ENCODE peak calls at places on chromosome 1, in seven cellular contexts. One of them, this sample, is unnamed.
A peak's percentile ranks its signal among the peaks of the same experiment; 100 is the strongest.

GRCh38 chr1:145918992-145919939 is 749 bp upstream of the PEX11B start:
- DNase-seq in thoracic aorta: no peak
- DNase-seq in dorsolateral prefrontal cortex: peak; percentile 67
- DNase-seq in transverse colon: peak; percentile 72
- DNase-seq in pancreas: peak; percentile 59
- DNase-seq in tibial artery: peak; percentile 65
- DNase-seq in astrocyte of the spinal cord: peak; percentile 52
- DNase-seq in this sample: peak; percentile 31

GRCh38 chr1:194043984-194044755 is 857.8 kb upstream of the B3GALT2 start:
- DNase-seq in tibial artery: no peak
- DNase-seq in thoracic aorta: no peak
- DNase-seq in transverse colon: no peak
- DNase-seq in pancreas: no peak
- DNase-seq in astrocyte of the spinal cord: peak; percentile 28
- DNase-seq in dorsolateral prefrontal cortex: no peak
- DNase-seq in this sample: no peak

GRCh38 chr1:152924191-152924590 is 15.8 kb downstream of the IVL start:
- DNase-seq in astrocyte of the spinal cord: no peak
- DNase-seq in tibial artery: no peak
- DNase-seq in transverse colon: no peak
- DNase-seq in thoracic aorta: no peak
- DNase-seq in dorsolateral prefrontal cortex: no peak
- DNase-seq in pancreas: no peak
- DNase-seq in this sample: no peak

GRCh38 chr1:50251592-50252165 is 143.0 kb downstream of the ELAVL4 start:
- DNase-seq in thoracic aorta: no peak
- DNase-seq in dorsolateral prefrontal cortex: no peak
- DNase-seq in astrocyte of the spinal cord: no peak
- DNase-seq in tibial artery: no peak
- DNase-seq in transverse colon: no peak
- DNase-seq in pancreas: peak; percentile 6
- DNase-seq in this sample: no peak

GRCh38 chr1:173669491-173669941 is at the start of gene ANKRD45:
- DNase-seq in astrocyte of the spinal cord: peak; percentile 54
- DNase-seq in pancreas: peak; percentile 11
- DNase-seq in thoracic aorta: no peak
- DNase-seq in transverse colon: no peak
- DNase-seq in tibial artery: no peak
- DNase-seq in dorsolateral prefrontal cortex: peak; percentile 15
- DNase-seq in this sample: no peak

GRCh38 chr1:170685166-170685565 is 21.2 kb downstream of the PRRX1 start:
- DNase-seq in tibial artery: no peak
- DNase-seq in transverse colon: no peak
- DNase-seq in dorsolateral prefrontal cortex: no peak
- DNase-seq in thoracic aorta: no peak
- DNase-seq in astrocyte of the spinal cord: peak; percentile 74
- DNase-seq in pancreas: no peak
- DNase-seq in this sample: no peak

GRCh38 chr1:3094863-3095780 is 26.1 kb downstream of the PRDM16 start:
- DNase-seq in transverse colon: no peak
- DNase-seq in astrocyte of the spinal cord: no peak
- DNase-seq in pancreas: no peak
- DNase-seq in dorsolateral prefrontal cortex: no peak
- DNase-seq in tibial artery: no peak
- DNase-seq in thoracic aorta: no peak
- DNase-seq in this sample: no peak

GRCh38 chr1:3012511-3013291 is 8.6 kb upstream of the ACTRT2 start:
- DNase-seq in tibial artery: peak; percentile 47
- DNase-seq in pancreas: peak; percentile 54
- DNase-seq in thoracic aorta: no peak
- DNase-seq in transverse colon: peak; percentile 43
- DNase-seq in astrocyte of the spinal cord: peak; percentile 3
- DNase-seq in dorsolateral prefrontal cortex: peak; percentile 22
- DNase-seq in this sample: no peak

GRCh38 chr1:71049951-71050598 is 2.5 kb upstream of the PTGER3 start:
- DNase-seq in astrocyte of the spinal cord: peak; percentile 74
- DNase-seq in transverse colon: no peak
- DNase-seq in dorsolateral prefrontal cortex: no peak
- DNase-seq in pancreas: peak; percentile 18
- DNase-seq in thoracic aorta: no peak
- DNase-seq in tibial artery: no peak
- DNase-seq in this sample: peak; percentile 48

GRCh38 chr1:111565079-111565478 is 54.5 kb upstream of the RAP1A start:
- DNase-seq in thoracic aorta: no peak
- DNase-seq in pancreas: no peak
- DNase-seq in tibial artery: no peak
- DNase-seq in dorsolateral prefrontal cortex: no peak
- DNase-seq in astrocyte of the spinal cord: peak; percentile 92
- DNase-seq in transverse colon: no peak
- DNase-seq in this sample: no peak

GRCh38 chr1:39791838-39792237 is 3.2 kb upstream of the BMP8B start:
- DNase-seq in transverse colon: no peak
- DNase-seq in thoracic aorta: no peak
- DNase-seq in dorsolateral prefrontal cortex: no peak
- DNase-seq in pancreas: no peak
- DNase-seq in astrocyte of the spinal cord: no peak
- DNase-seq in tibial artery: no peak
- DNase-seq in this sample: no peak

GRCh38 chr1:39787468-39787867 is 1.2 kb downstream of the BMP8B start:
- DNase-seq in pancreas: no peak
- DNase-seq in astrocyte of the spinal cord: no peak
- DNase-seq in transverse colon: peak; percentile 34
- DNase-seq in dorsolateral prefrontal cortex: no peak
- DNase-seq in tibial artery: no peak
- DNase-seq in thoracic aorta: no peak
- DNase-seq in this sample: no peak

GRCh38 chr1:39788758-39789570 is at the start of gene BMP8B:
- DNase-seq in dorsolateral prefrontal cortex: no peak
- DNase-seq in astrocyte of the spinal cord: no peak
- DNase-seq in tibial artery: peak; percentile 38
- DNase-seq in transverse colon: peak; percentile 82
- DNase-seq in pancreas: peak; percentile 75
- DNase-seq in thoracic aorta: no peak
- DNase-seq in this sample: no peak

GRCh38 chr1:39789571-39790110 is 976 bp upstream of the BMP8B start:
- DNase-seq in astrocyte of the spinal cord: no peak
- DNase-seq in tibial artery: no peak
- DNase-seq in transverse colon: no peak
- DNase-seq in pancreas: no peak
- DNase-seq in dorsolateral prefrontal cortex: no peak
- DNase-seq in thoracic aorta: no peak
- DNase-seq in this sample: no peak

DNA sequence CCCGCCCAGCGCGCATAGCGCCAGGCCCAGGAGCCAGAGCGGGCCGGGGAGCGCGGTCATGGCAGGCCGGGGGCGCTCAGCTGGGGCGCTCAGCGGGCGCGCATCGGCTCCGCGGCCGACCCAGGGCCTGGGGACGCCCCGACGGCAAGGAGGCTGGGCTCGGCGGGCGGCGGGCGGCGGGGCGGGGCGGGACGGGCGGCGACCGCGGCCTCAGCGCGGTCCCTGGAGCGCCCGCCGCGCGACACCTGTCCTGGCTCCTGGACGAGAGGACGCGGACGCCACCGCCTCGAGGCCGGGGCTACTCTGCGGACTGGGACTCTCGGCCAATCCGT is 273 bp downstream of the BMP8B start:
- DNase-seq in transverse colon: no peak
- DNase-seq in tibial artery: no peak
- DNase-seq in thoracic aorta: no peak
- DNase-seq in dorsolateral prefrontal cortex: no peak
- DNase-seq in astrocyte of the spinal cord: no peak
- DNase-seq in pancreas: no peak
- DNase-seq in this sample: no peak
- H3K4me3 ChIP-seq in transverse colon: peak overlapping the region; percentile 68
- H3K4me3 ChIP-seq in tibial artery: peak overlapping the region; percentile 46
- H3K4me3 ChIP-seq in thoracic aorta: peak overlapping the region; percentile 70
- H3K4me3 ChIP-seq in dorsolateral prefrontal cortex: peak overlapping the region; percentile 63
- H3K4me3 ChIP-seq in astrocyte of the spinal cord: no peak overlapping the region
- H3K4me3 ChIP-seq in pancreas: peak overlapping the region; percentile 33
- H3K4me3 ChIP-seq in this sample: peak overlapping the region; percentile 48

DNA sequence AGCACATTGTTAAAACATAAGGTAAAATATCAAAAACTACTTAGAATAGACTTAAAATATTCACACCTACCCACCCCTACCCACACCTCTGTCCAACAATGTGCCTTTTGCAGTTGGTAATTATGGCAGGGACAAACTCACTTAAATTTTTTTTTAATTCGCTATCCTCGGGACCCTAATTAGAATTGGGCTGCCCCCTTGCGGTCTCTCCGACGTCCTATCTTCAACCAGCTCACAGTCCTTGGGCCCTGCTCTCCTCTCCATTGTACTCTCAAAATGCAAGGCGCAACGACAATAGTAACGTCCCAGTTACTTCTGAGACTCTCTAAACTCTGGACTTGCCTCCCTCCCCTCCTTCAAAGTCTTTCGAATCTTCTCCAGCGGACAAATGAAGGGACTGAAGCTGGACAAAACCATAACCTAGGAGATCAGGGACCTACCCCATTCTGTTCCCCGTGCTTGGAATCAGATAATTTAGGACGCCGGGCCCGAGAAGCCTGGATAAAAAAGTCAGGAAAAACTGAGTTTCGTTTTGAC is 1.1 kb upstream of the CIART start:
- DNase-seq in dorsolateral prefrontal cortex: peak; percentile 72
- DNase-seq in tibial artery: peak; percentile 83
- DNase-seq in astrocyte of the spinal cord: peak; percentile 73
- DNase-seq in thoracic aorta: peak; percentile 42
- DNase-seq in pancreas: peak; percentile 64
- DNase-seq in transverse colon: peak; percentile 78
- DNase-seq in this sample: no peak
- TF ChIP-seq CTCF in dorsolateral prefrontal cortex: peak; percentile 86
- TF ChIP-seq CTCF in tibial artery: peak; percentile 78
- TF ChIP-seq CTCF in astrocyte of the spinal cord: peak; percentile 73
- TF ChIP-seq CTCF in thoracic aorta: peak; percentile 68
- TF ChIP-seq CTCF in pancreas: peak; percentile 49
- TF ChIP-seq CTCF in transverse colon: peak; percentile 73
- TF ChIP-seq CTCF in this sample: peak; percentile 66

GRCh38 chr1:147177611-147178370 is 5.5 kb upstream of the PRKAB2 start:
- DNase-seq in astrocyte of the spinal cord: peak; percentile 72
- DNase-seq in tibial artery: no peak
- DNase-seq in transverse colon: no peak
- DNase-seq in dorsolateral prefrontal cortex: no peak
- DNase-seq in thoracic aorta: no peak
- DNase-seq in pancreas: no peak
- DNase-seq in this sample: no peak
- H3K4me3 ChIP-seq in astrocyte of the spinal cord: no peak overlapping the region
- H3K4me3 ChIP-seq in tibial artery: peak overlapping the region; percentile 40
- H3K4me3 ChIP-seq in transverse colon: no peak overlapping the region
- H3K4me3 ChIP-seq in dorsolateral prefrontal cortex: peak overlapping the region; percentile 19
- H3K4me3 ChIP-seq in thoracic aorta: peak overlapping the region; percentile 55
- H3K4me3 ChIP-seq in pancreas: no peak overlapping the region
- H3K4me3 ChIP-seq in this sample: no peak overlapping the region

DNA sequence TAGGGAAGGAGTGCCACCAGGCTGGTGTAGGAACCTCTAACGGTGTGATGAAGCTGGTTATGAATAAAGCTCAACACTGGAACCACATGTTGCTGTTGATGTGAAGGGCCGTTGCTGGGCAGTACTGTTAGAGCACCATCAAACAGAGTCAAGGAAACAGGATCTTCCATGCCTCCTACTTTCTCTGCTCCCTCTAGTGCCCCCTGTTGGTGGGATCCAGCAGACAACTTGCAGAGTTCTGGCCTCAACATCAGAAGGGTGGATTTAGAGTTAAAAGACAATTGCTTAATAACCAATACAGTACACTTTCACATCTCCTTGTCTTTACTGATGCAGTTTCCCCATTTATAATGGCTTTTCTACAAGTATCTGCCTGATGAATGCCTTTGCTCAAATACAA is 336.4 kb downstream of the NTNG1 start:
- DNase-seq in tibial artery: no peak
- DNase-seq in transverse colon: no peak
- DNase-seq in pancreas: no peak
- DNase-seq in astrocyte of the spinal cord: no peak
- DNase-seq in thoracic aorta: no peak
- DNase-seq in dorsolateral prefrontal cortex: no peak
- DNase-seq in this sample: no peak
- TF ChIP-seq CTCF in tibial artery: no peak
- TF ChIP-seq CTCF in transverse colon: no peak
- TF ChIP-seq CTCF in pancreas: no peak
- TF ChIP-seq CTCF in astrocyte of the spinal cord: peak; percentile 27
- TF ChIP-seq CTCF in thoracic aorta: no peak
- TF ChIP-seq CTCF in dorsolateral prefrontal cortex: no peak
- TF ChIP-seq CTCF in this sample: peak; percentile 19

DNA sequence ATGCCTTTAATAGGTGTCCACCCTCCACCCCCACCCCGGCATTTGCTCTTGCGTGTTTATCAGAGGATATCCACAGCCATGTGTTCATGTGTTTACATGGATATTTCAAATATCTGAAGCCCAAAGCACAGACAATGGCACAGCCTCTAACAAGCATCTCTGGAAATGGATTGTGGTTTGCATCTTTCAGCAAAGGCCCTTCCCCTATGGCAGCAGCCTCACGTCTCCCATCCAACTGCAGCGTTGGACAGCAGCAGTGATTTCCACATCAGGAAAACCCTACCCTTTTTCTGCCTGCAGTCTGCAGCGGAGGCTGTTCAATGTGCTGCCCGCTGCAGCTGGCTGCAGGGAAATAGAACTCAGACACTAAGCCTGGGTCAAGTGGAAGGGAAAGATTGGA is 1.6 kb downstream of the RASSF5 start:
- DNase-seq in tibial artery: no peak
- DNase-seq in astrocyte of the spinal cord: no peak
- DNase-seq in dorsolateral prefrontal cortex: no peak
- DNase-seq in thoracic aorta: no peak
- DNase-seq in transverse colon: no peak
- DNase-seq in pancreas: no peak
- DNase-seq in this sample: no peak
- H3K4me3 ChIP-seq in tibial artery: peak overlapping the region; percentile 73
- H3K4me3 ChIP-seq in astrocyte of the spinal cord: no peak overlapping the region
- H3K4me3 ChIP-seq in dorsolateral prefrontal cortex: peak overlapping the region; percentile 75
- H3K4me3 ChIP-seq in thoracic aorta: peak overlapping the region; percentile 88
- H3K4me3 ChIP-seq in transverse colon: no peak overlapping the region
- H3K4me3 ChIP-seq in pancreas: peak overlapping the region; percentile 69
- H3K4me3 ChIP-seq in this sample: no peak overlapping the region

This sample was measured in LNCaP clone FGC.